ENCODE peak calls at places on chromosomes 1 and 21, in nine cellular contexts. S, O, N, G, I, B, U, C and E are unnamed samples.

GRCh38 chr1:155125511-155125945 is 2.1 kb upstream of the EFNA1 start:
- DNase-seq in S (no peak), O (no peak), N (no peak), G (no peak), I (no peak), B (no peak), U (peak), C (no peak), E (no peak)

GRCh38 chr1:172105230-172105629 is 263.9 kb downstream of the DNM3 start:
- DNase-seq in S (no peak), O (no peak), N (no peak), G (no peak), I (no peak), B (no peak), U (no peak), C (no peak), E (no peak)

GRCh38 chr1:200457810-200458209 is 48.0 kb upstream of the ZNF281 start:
- DNase-seq in S (no peak), O (no peak), N (no peak), G (no peak), I (peak), B (no peak), U (no peak), C (no peak), E (no peak)

GRCh38 chr1:219352961-219353651 is 179.4 kb downstream of the LYPLAL1 start:
- DNase-seq in S (no peak), O (no peak), N (no peak), G (no peak), I (no peak), B (no peak), U (no peak), C (no peak), E (no peak)

GRCh38 chr1:237226177-237226944 is 184.4 kb downstream of the RYR2 start:
- DNase-seq in S (no peak), O (no peak), N (no peak), G (no peak), I (no peak), B (no peak), U (no peak), C (no peak), E (no peak)

GRCh38 chr1:78408192-78408591 is 82.6 kb upstream of the PTGFR start:
- DNase-seq in S (no peak), O (no peak), N (no peak), G (peak), I (no peak), B (no peak), U (no peak), C (no peak), E (no peak)

GRCh38 chr1:23960291-23960718 is 677 bp downstream of the PNRC2 start:
- DNase-seq in S (peak), O (no peak), N (no peak), G (peak), I (no peak), B (no peak), U (no peak), C (no peak), E (no peak)

GRCh38 chr1:192061556-192061955 is 96.7 kb upstream of the RGS18 start:
- DNase-seq in S (no peak), O (no peak), N (no peak), G (no peak), I (no peak), B (no peak), U (no peak), C (no peak), E (no peak)

GRCh38 chr21:35351434-35351833 is 302.3 kb upstream of the RUNX1 start:
- DNase-seq in S (no peak), O (no peak), N (no peak), G (no peak), I (no peak), B (no peak), U (no peak), C (no peak), E (no peak)

GRCh38 chr1:235708390-235708962 is 58.9 kb upstream of the GNG4 start:
- DNase-seq in S (peak), O (no peak), N (peak), G (peak), I (peak), B (no peak), U (no peak), C (no peak), E (no peak)

GRCh38 chr1:91803847-91804545 is 82.0 kb downstream of the TGFBR3 start:
- DNase-seq in S (no peak), O (no peak), N (peak), G (no peak), I (peak), B (peak), U (no peak), C (peak), E (no peak)

GRCh38 chr1:65949933-65950332 is 157.2 kb downstream of the PDE4B start:
- DNase-seq in S (no peak), O (no peak), N (no peak), G (no peak), I (no peak), B (no peak), U (no peak), C (no peak), E (no peak)

GRCh38 chr1:161921990-161922389 is 101.7 kb downstream of the OLFML2B start:
- DNase-seq in S (peak), O (no peak), N (no peak), G (peak), I (peak), B (no peak), U (no peak), C (no peak), E (no peak)

GRCh38 chr1:119933397-119933796 is 37.1 kb upstream of the ADAM30 start:
- DNase-seq in S (no peak), O (no peak), N (no peak), G (no peak), I (no peak), B (no peak), U (no peak), C (no peak), E (no peak)

GRCh38 chr1:149986486-149987296 is 23.8 kb downstream of the OTUD7B start:
- DNase-seq in S (peak), O (no peak), N (no peak), G (peak), I (peak), B (no peak), U (no peak), C (no peak), E (no peak)

GRCh38 chr1:93630168-93630567 is 51.5 kb downstream of the BCAR3 start:
- DNase-seq in S (no peak), O (no peak), N (no peak), G (no peak), I (peak), B (no peak), U (no peak), C (no peak), E (no peak)

GRCh38 chr1:72111662-72112061 is 170.7 kb downstream of the NEGR1 start:
- DNase-seq in S (no peak), O (no peak), N (no peak), G (no peak), I (no peak), B (no peak), U (no peak), C (no peak), E (peak)

GRCh38 chr1:245735831-245736530 is 581.2 kb downstream of the KIF26B start:
- DNase-seq in S (peak), O (no peak), N (peak), G (peak), I (peak), B (no peak), U (no peak), C (no peak), E (no peak)

GRCh38 chr1:67489643-67490042 is 59.4 kb upstream of the SERBP1 start:
- DNase-seq in S (peak), O (no peak), N (no peak), G (peak), I (peak), B (no peak), U (no peak), C (no peak), E (no peak)

GRCh38 chr1:8351693-8352470 is 34.0 kb downstream of the SLC45A1 start:
- DNase-seq in S (no peak), O (no peak), N (peak), G (no peak), I (peak), B (no peak), U (no peak), C (no peak), E (peak)

GRCh38 chr1:18166929-18167328 is 59.3 kb downstream of the IGSF21 start:
- DNase-seq in S (no peak), O (no peak), N (no peak), G (no peak), I (no peak), B (no peak), U (no peak), C (no peak), E (no peak)

GRCh38 chr1:77533660-77534295 is 148.7 kb downstream of the ZZZ3 start:
- DNase-seq in S (peak), O (peak), N (peak), G (peak), I (peak), B (peak), U (peak), C (peak), E (peak)

GRCh38 chr1:230219174-230220067 is 152.4 kb downstream of the GALNT2 start:
- DNase-seq in S (no peak), O (no peak), N (no peak), G (no peak), I (no peak), B (no peak), U (no peak), C (no peak), E (no peak)
- H3K4me3 ChIP-seq in S (no peak), O (no peak), N (no peak), G (no peak), I (no peak), B (no peak), U (no peak), C (no peak), E (no peak)

DNA sequence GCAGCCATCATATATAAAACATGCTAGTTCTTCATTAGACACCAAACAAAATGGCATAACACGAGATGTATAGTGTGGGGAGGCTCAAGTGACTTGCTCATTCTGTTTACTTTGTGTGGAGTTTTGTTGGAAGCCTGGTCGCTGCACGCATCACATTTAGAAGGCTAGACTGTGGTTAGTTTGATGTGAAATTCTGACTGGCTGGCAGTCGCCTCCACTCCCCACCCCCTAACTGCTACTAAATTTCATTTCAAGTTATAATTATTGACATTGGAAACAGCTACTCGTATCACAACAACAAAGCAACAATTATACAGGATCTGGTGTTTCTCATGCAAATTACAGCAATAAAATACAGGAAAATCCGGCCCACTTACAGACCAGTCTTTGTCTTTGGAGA is 356.1 kb downstream of the LMO4 start:
- DNase-seq in S (peak), O (no peak), N (no peak), G (peak), I (no peak), B (no peak), U (peak), C (peak), E (no peak)
- H3K4me3 ChIP-seq in S (peak), O (peak), N (peak), G (peak), I (no peak), B (no peak), U (peak), C (no peak), E (no peak)

GRCh38 chr1:210445485-210445884 is 116.8 kb downstream of the HHAT start:
- DNase-seq in S (no peak), O (no peak), N (no peak), G (no peak), I (peak), B (no peak), U (no peak), C (no peak), E (no peak)

GRCh38 chr1:210445931-210446330 is 117.2 kb downstream of the HHAT start:
- DNase-seq in S (no peak), O (no peak), N (no peak), G (no peak), I (no peak), B (no peak), U (no peak), C (no peak), E (no peak)

GRCh38 chr1:210447456-210448057 is 118.9 kb downstream of the HHAT start:
- DNase-seq in S (no peak), O (no peak), N (no peak), G (no peak), I (no peak), B (no peak), U (no peak), C (no peak), E (no peak)

GRCh38 chr1:210448293-210448892 is 119.7 kb downstream of the HHAT start:
- DNase-seq in S (peak), O (no peak), N (peak), G (peak), I (peak), B (no peak), U (no peak), C (no peak), E (peak)

GRCh38 chr1:210446479-210446878 is 117.8 kb downstream of the HHAT start:
- DNase-seq in S (peak), O (no peak), N (peak), G (peak), I (peak), B (peak), U (no peak), C (no peak), E (no peak)
- H3K4me3 ChIP-seq in S (no peak), O (no peak), N (no peak), G (no peak), I (no peak), B (no peak), U (no peak), C (no peak), E (no peak)

DNA sequence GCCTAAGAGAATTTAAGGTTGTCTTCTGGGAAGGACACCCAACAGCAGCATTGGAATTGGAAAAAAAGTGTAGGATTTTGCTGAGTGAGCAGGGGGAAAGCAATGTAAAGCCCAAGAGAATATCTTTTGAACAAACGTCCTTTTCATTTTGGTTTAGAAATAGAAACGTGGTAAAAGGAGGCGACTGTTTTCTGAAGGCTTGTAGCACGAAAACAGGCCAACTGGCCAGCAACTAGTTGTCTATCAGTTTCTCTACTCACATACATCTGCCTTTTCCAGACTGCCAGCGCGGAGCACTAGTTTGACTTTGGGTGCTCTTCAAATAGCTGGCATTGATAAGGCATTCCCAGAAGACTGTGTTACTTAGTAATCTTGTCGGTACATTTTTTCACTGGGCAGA is 1.2 kb upstream of the LRRC8C start:
- DNase-seq in S (no peak), O (no peak), N (no peak), G (no peak), I (no peak), B (no peak), U (peak), C (no peak), E (no peak)
- H3K4me3 ChIP-seq in S (no peak), O (peak), N (no peak), G (no peak), I (no peak), B (peak), U (peak), C (no peak), E (no peak)

DNA sequence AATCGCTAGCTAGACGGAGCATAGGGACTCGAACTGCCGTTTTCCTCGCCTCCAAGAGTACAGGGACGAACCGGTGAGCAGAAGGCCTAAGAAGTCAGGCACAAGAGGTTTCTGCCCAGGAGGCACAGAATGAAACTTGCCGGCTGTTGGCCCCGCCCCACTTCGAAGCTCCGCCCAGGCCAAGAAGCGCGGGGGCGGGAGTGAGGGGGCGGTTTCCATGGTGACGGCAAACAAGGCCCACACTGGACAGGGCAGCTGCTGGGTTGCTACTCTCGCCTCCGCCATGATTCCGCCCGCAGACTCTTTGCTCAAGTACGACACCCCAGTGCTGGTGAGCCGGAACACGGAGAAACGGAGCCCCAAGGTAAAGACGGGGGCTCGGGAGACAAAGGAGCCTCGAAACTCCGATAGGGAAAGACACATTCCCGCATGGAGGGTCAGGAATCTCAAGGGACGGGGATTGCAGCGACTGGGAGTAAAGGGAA is at the start of gene DNALI1:
- DNase-seq in S (peak), O (peak), N (peak), G (peak), I (peak), B (no peak), U (peak), C (peak), E (no peak)
- H3K4me3 ChIP-seq in S (peak), O (peak), N (no peak), G (peak), I (no peak), B (no peak), U (peak), C (no peak), E (no peak)

GRCh38 chr21:30168086-30168485 is 1.5 kb upstream of the CLDN17 start:
- DNase-seq in S (no peak), O (no peak), N (no peak), G (no peak), I (peak), B (no peak), U (no peak), C (no peak), E (no peak)
- H3K4me3 ChIP-seq in S (no peak), O (no peak), N (no peak), G (no peak), I (no peak), B (no peak), U (no peak), C (no peak), E (no peak)